ENCODE peak calls at places on chromosomes 5 and 9, in seven cellular contexts. K is GM23338, T is OCI-LY7, L is MM.1S, W is PC-3, Y is neural progenitor cell, P is HCT116. A is an unnamed sample.
A peak's percentile ranks its signal among the peaks of the same experiment; 100 is the strongest.

GRCh38 chr5:1488882-1489680 is 34.7 kb downstream of the LPCAT1 start:
- DNase-seq in K (no peak), T (peak; percentile 65), W (peak; percentile 69), L (peak; percentile 60), P (no peak), Y (no peak), A (peak; percentile 96)

GRCh38 chr9:1604942-1605560 is 410.1 kb upstream of the SMARCA2 start:
- DNase-seq in W (peak; percentile 51), L (peak; percentile 53), K (peak; percentile 74), T (peak; percentile 42), P (no peak), Y (no peak), A (peak; percentile 52)

GRCh38 chr5:108531367-108532211 is 149.7 kb upstream of the FBXL17 start:
- DNase-seq in W (no peak), P (no peak), L (no peak), Y (no peak), T (no peak), K (no peak), A (no peak)

GRCh38 chr9:133122605-133122934 is 1.5 kb upstream of the RALGDS start:
- DNase-seq in W (no peak), K (no peak), Y (no peak), L (no peak), P (no peak), T (no peak), A (no peak)

GRCh38 chr9:37156781-37157356 is 36.5 kb downstream of the ZCCHC7 start:
- DNase-seq in W (peak; percentile 36), T (no peak), L (peak; percentile 43), Y (no peak), K (no peak), P (no peak), A (peak; percentile 51)

GRCh38 chr9:113501129-113501686 is 37.7 kb downstream of the RGS3 start:
- DNase-seq in K (peak; percentile 89), T (no peak), P (no peak), Y (peak; percentile 77), W (no peak), L (no peak), A (no peak)

GRCh38 chr5:96017951-96018350 is 56.3 kb upstream of the ELL2 start:
- DNase-seq in T (no peak), Y (peak; percentile 11), W (peak; percentile 19), P (no peak), K (no peak), L (no peak), A (peak; percentile 86)

GRCh38 chr9:74783408-74783807 is 104.3 kb downstream of the TRPM6 start:
- DNase-seq in Y (no peak), T (no peak), P (no peak), K (no peak), L (no peak), W (peak; percentile 62), A (peak; percentile 78)

GRCh38 chr9:74497750-74498615 is 848 bp downstream of the RORB start:
- DNase-seq in L (peak; percentile 37), W (no peak), Y (peak; percentile 65), K (peak; percentile 72), P (no peak), T (no peak), A (peak; percentile 40)

DNA sequence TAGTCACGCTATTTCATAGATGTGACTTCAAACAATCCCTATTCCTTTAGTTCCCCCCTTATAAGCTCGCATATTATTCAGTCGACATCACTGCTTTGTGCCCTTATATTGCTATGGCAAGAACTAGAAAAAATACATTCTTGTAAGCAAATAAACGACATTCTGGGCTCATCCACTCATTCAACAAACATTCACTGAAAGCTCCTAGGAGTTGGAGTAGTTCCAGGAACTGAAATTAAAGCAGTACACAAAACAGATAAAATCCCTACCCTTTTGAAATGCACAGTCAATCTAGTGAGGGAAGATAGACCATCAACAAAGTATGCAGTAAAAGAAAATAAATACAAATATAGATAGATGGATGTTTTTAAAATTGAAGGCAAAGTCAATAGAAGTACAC is 517.9 kb downstream of the ELAVL2 start:
- DNase-seq in W (peak; percentile 2), T (no peak), L (no peak), Y (no peak), P (no peak), K (no peak), A (peak; percentile 0)
- TF ChIP-seq EZH2phosphoT487 in W (no peak), T (no peak), L (no peak), Y (no peak), P (no peak), K (no peak), A (no peak)

GRCh38 chr9:127785933-127786772 is at the start of gene CDK9:
- DNase-seq in T (peak; percentile 94), P (peak; percentile 73), Y (peak; percentile 97), K (peak; percentile 94), L (peak; percentile 92), W (peak; percentile 79), A (peak; percentile 97)

GRCh38 chr9:127789179-127789578 is 3.3 kb downstream of the CDK9 start:
- DNase-seq in P (no peak), L (no peak), T (no peak), K (no peak), W (no peak), Y (no peak), A (no peak)

GRCh38 chr9:127786773-127787123 is 914 bp downstream of the CDK9 start:
- DNase-seq in K (no peak), L (no peak), P (no peak), Y (no peak), W (no peak), T (no peak), A (peak; percentile 70)

GRCh38 chr9:127790094-127790855 is 4.4 kb downstream of the CDK9 start:
- DNase-seq in P (no peak), Y (no peak), W (no peak), K (no peak), L (no peak), T (no peak), A (no peak)

DNA sequence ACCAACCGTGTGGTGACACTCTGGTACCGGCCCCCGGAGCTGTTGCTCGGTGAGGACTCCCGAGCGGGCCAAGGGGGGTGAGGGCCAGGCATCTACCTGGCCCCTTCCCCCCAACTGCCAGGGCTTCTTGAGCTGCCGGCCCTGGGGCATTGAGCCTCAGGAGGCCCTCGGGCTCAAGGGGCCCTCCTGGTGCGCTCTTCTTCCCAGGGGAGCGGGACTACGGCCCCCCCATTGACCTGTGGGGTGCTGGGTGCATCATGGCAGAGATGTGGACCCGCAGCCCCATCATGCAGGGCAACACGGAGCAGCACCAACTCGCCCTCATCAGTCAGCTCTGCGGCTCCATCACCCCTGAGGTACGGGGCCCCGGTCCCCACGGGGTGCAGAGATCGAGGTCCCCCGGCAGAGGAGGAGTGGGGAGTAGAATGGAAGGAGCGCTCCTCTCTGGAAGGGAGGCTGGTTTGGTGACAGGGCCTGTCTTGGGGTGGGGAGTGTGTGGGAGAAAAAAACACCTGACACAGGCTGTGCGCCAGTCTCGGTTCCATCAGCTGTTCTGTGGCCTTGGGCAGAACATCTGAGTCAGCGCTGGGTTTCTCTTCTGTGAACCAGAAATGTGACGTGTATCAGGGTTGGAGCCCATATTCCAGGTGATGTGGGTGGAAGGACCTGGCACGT is 2.6 kb downstream of the CDK9 start:
- DNase-seq in T (no peak), K (no peak), P (no peak), L (peak; percentile 43), W (no peak), Y (no peak), A (no peak)
- H3K4me2 ChIP-seq in T (no peak overlapping the region), K (no peak overlapping the region), P (no peak overlapping the region), L (peak overlapping the region; percentile 90), W (no peak overlapping the region), Y (no peak overlapping the region), A (no peak overlapping the region)

DNA sequence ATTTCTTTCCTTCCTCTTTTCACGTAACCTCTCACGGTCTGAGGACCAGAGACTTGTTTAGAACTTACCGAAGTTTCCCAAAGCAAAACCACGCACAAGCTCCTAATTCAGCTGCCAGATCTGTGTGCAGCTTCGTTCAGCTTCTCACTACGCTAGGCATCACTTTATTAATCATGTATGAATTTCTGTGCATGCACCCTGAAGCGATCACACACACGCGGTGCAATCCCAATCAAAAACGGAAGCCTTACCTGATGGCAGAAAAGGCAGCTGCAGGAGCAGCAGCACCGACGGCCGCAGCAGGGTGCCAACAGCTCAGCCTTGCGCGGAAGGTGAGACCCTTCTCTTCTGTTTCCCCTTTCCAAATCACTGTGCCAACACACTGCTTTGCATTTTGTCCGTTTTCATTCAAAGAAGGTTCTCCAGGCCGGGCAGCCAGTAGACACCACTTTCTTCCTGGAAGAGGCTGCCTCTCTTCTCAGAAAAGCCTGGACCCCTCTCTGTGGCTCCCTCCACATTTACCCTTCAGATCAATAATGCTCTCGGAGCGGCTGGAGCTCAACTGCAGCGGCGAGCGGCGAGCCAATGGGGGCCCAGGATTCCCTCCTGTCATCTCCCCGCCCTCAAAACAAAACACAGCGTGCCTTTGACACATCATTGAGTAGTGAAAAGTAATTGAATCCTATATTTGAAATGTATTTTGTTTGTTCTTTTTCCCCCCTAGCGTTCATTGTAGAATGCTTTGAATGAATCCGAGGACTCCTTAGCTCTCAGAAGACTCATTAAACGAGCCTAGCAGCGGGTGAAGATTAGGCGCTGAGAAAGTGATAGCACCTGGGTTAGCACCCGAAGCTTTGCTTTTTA is at the start of gene CDH12:
- DNase-seq in Y (peak; percentile 77), T (no peak), W (peak; percentile 25), L (peak; percentile 27), K (peak; percentile 73), P (no peak), A (peak; percentile 0)
- TF ChIP-seq EZH2phosphoT487 in Y (peak; percentile 43), T (no peak), W (no peak), L (no peak), K (no peak), P (no peak), A (no peak)

GRCh38 chr5:33309780-33310345 is 130.9 kb upstream of the TARS1 start:
- DNase-seq in W (no peak), P (no peak), K (no peak), Y (no peak), T (no peak), L (no peak), A (peak; percentile 29)
- H3K4me2 ChIP-seq in W (peak overlapping the region; percentile 12), P (no peak overlapping the region), K (no peak overlapping the region), Y (no peak overlapping the region), T (no peak overlapping the region), L (no peak overlapping the region), A (peak overlapping the region; percentile 45)

DNA sequence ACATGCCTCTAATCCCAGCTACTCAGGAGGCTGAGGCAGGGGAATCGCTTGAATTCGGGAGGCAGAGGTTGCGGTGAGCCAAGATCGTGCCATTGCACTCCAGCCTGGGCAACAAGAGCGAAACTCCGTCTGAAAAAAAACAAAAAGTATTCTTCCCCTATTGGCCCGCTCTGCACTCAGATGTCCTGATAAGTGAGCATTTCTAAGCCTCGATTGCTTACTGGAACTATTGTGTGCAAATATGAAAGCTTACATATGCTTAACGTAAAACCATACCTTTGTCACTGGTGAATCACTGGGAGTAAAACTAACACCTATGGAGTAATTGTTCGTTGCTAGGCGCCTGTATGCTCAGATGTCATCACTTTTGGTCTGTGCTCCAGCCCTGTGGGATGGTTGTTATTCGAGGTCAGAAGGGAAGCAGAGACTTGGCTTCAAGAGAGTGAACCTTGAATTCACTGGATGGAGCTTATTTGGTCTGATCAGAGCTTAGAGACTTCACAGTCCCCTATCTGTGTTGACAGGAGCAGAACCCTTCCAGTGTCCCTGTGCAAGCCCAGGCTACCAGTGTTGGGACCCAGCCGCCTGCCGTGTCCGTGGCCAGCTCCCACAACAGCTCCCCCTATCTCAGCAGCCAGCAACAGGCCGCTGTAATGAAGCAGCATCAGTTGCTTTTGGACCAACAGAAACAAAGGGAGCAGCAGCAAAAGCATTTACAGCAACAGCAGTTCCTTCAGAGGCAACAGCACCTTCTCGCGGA is 25.3 kb upstream of the LTC4S start:
- DNase-seq in L (no peak), K (peak; percentile 69), W (no peak), T (no peak), P (no peak), Y (peak; percentile 37), A (no peak)
- TF ChIP-seq EZH2phosphoT487 in L (no peak), K (no peak), W (no peak), T (no peak), P (no peak), Y (no peak), A (no peak)